ENCODE peak calls at places on chromosomes 1 and 21, in four cellular contexts. One of them, this sample, is unnamed.

GRCh38 chr1:231421971-231422797 is at the start of gene EGLN1:
- DNase-seq in cardiac muscle cell: peak
- DNase-seq in memory B cell: peak
- DNase-seq in RCC 7860: peak
- DNase-seq in this sample: peak

GRCh38 chr1:95582191-95582590 is 348.2 kb downstream of the RWDD3 start:
- DNase-seq in cardiac muscle cell: no peak
- DNase-seq in memory B cell: no peak
- DNase-seq in RCC 7860: no peak
- DNase-seq in this sample: no peak

GRCh38 chr1:30638811-30639210 is 84.6 kb downstream of the MATN1 start:
- DNase-seq in cardiac muscle cell: no peak
- DNase-seq in memory B cell: no peak
- DNase-seq in RCC 7860: no peak
- DNase-seq in this sample: no peak

GRCh38 chr21:35343046-35343816 is 294.1 kb upstream of the RUNX1 start:
- DNase-seq in cardiac muscle cell: no peak
- DNase-seq in memory B cell: no peak
- DNase-seq in RCC 7860: no peak
- DNase-seq in this sample: no peak

GRCh38 chr1:1374068-1374860 is 743 bp downstream of the AURKAIP1 start:
- DNase-seq in cardiac muscle cell: no peak
- DNase-seq in memory B cell: peak
- DNase-seq in RCC 7860: no peak
- DNase-seq in this sample: no peak

GRCh38 chr1:22447581-22448215 is 4.0 kb upstream of the ZBTB40 start:
- DNase-seq in cardiac muscle cell: peak
- DNase-seq in memory B cell: no peak
- DNase-seq in RCC 7860: peak
- DNase-seq in this sample: peak

GRCh38 chr1:14017531-14017961 is 317.6 kb downstream of the PRDM2 start:
- DNase-seq in cardiac muscle cell: no peak
- DNase-seq in memory B cell: no peak
- DNase-seq in RCC 7860: no peak
- DNase-seq in this sample: no peak

GRCh38 chr1:169594391-169594790 is 8.1 kb upstream of the F5 start:
- DNase-seq in cardiac muscle cell: no peak
- DNase-seq in memory B cell: no peak
- DNase-seq in RCC 7860: no peak
- DNase-seq in this sample: no peak

GRCh38 chr1:9065213-9065751 is 4.2 kb downstream of the SLC2A5 start:
- DNase-seq in cardiac muscle cell: peak
- DNase-seq in memory B cell: no peak
- DNase-seq in RCC 7860: no peak
- DNase-seq in this sample: no peak

GRCh38 chr1:11826946-11827345 is 20.6 kb downstream of the NPPA start:
- DNase-seq in cardiac muscle cell: no peak
- DNase-seq in memory B cell: no peak
- DNase-seq in RCC 7860: no peak
- DNase-seq in this sample: no peak

GRCh38 chr1:205226868-205227583 is 720 bp upstream of the TMCC2 start:
- DNase-seq in cardiac muscle cell: no peak
- DNase-seq in memory B cell: no peak
- DNase-seq in RCC 7860: peak
- DNase-seq in this sample: no peak

GRCh38 chr1:159009704-159010361 is at the start of gene IFI16:
- DNase-seq in cardiac muscle cell: no peak
- DNase-seq in memory B cell: no peak
- DNase-seq in RCC 7860: peak
- DNase-seq in this sample: no peak

GRCh38 chr1:54490361-54491248 is 57.4 kb upstream of the ACOT11 start:
- DNase-seq in cardiac muscle cell: peak
- DNase-seq in memory B cell: no peak
- DNase-seq in RCC 7860: no peak
- DNase-seq in this sample: no peak

GRCh38 chr1:45221716-45222115 is 15.3 kb upstream of the ZSWIM5 start:
- DNase-seq in cardiac muscle cell: no peak
- DNase-seq in memory B cell: no peak
- DNase-seq in RCC 7860: no peak
- DNase-seq in this sample: no peak

GRCh38 chr1:151619489-151620093 is 7.7 kb downstream of the SNX27 start:
- DNase-seq in cardiac muscle cell: no peak
- DNase-seq in memory B cell: no peak
- DNase-seq in RCC 7860: no peak
- DNase-seq in this sample: no peak

GRCh38 chr1:115469703-115470476 is 131.8 kb upstream of the NGF start:
- DNase-seq in cardiac muscle cell: peak
- DNase-seq in memory B cell: no peak
- DNase-seq in RCC 7860: peak
- DNase-seq in this sample: peak

GRCh38 chr1:51569284-51570062 is 47.4 kb upstream of the OSBPL9 start:
- DNase-seq in cardiac muscle cell: no peak
- DNase-seq in memory B cell: peak
- DNase-seq in RCC 7860: peak
- DNase-seq in this sample: no peak

GRCh38 chr1:25802915-25803314 is 2.9 kb downstream of the SELENON start:
- DNase-seq in cardiac muscle cell: no peak
- DNase-seq in memory B cell: no peak
- DNase-seq in RCC 7860: no peak
- DNase-seq in this sample: no peak

GRCh38 chr1:212186427-212187207 is 98.6 kb upstream of the PPP2R5A start:
- DNase-seq in cardiac muscle cell: no peak
- DNase-seq in memory B cell: peak
- DNase-seq in RCC 7860: no peak
- DNase-seq in this sample: peak

GRCh38 chr1:21069549-21069948 is 107.1 kb downstream of the EIF4G3 start:
- DNase-seq in cardiac muscle cell: no peak
- DNase-seq in memory B cell: no peak
- DNase-seq in RCC 7860: no peak
- DNase-seq in this sample: no peak

GRCh38 chr1:59401581-59401980 is 104.7 kb downstream of the FGGY start:
- DNase-seq in cardiac muscle cell: no peak
- DNase-seq in memory B cell: no peak
- DNase-seq in RCC 7860: no peak
- DNase-seq in this sample: no peak

GRCh38 chr21:34544032-34544496 is 32.1 kb upstream of the KCNE1 start:
- DNase-seq in cardiac muscle cell: peak
- DNase-seq in memory B cell: no peak
- DNase-seq in RCC 7860: peak
- DNase-seq in this sample: no peak

GRCh38 chr1:116290920-116291465 is 82.1 kb upstream of the ATP1A1 start:
- DNase-seq in cardiac muscle cell: no peak
- DNase-seq in memory B cell: no peak
- DNase-seq in RCC 7860: no peak
- DNase-seq in this sample: no peak

GRCh38 chr21:42424848-42425602 is 21.3 kb downstream of the UBASH3A start:
- DNase-seq in cardiac muscle cell: no peak
- DNase-seq in memory B cell: no peak
- DNase-seq in RCC 7860: no peak
- DNase-seq in this sample: no peak

GRCh38 chr1:95793893-95794292 is 559.9 kb downstream of the RWDD3 start:
- DNase-seq in cardiac muscle cell: peak
- DNase-seq in memory B cell: no peak
- DNase-seq in RCC 7860: no peak
- DNase-seq in this sample: no peak

GRCh38 chr1:4513326-4514114 is 140.9 kb upstream of the AJAP1 start:
- DNase-seq in cardiac muscle cell: no peak
- DNase-seq in memory B cell: no peak
- DNase-seq in RCC 7860: no peak
- DNase-seq in this sample: no peak

GRCh38 chr1:151831605-151832004 is at the start of gene RORC:
- DNase-seq in cardiac muscle cell: no peak
- DNase-seq in memory B cell: no peak
- DNase-seq in RCC 7860: no peak
- DNase-seq in this sample: peak

GRCh38 chr1:175185918-175186317 is 6.7 kb downstream of the KIAA0040 start:
- DNase-seq in cardiac muscle cell: no peak
- DNase-seq in memory B cell: no peak
- DNase-seq in RCC 7860: no peak
- DNase-seq in this sample: no peak

GRCh38 chr1:8284167-8284566 is 33.7 kb upstream of the SLC45A1 start:
- DNase-seq in cardiac muscle cell: no peak
- DNase-seq in memory B cell: no peak
- DNase-seq in RCC 7860: peak
- DNase-seq in this sample: no peak

GRCh38 chr1:75855010-75855409 is 58.3 kb downstream of the MSH4 start:
- DNase-seq in cardiac muscle cell: no peak
- DNase-seq in memory B cell: no peak
- DNase-seq in RCC 7860: no peak
- DNase-seq in this sample: no peak

GRCh38 chr21:19245188-19245580 is 841.6 kb upstream of the TMPRSS15 start:
- DNase-seq in cardiac muscle cell: no peak
- DNase-seq in memory B cell: no peak
- DNase-seq in RCC 7860: no peak
- DNase-seq in this sample: no peak

GRCh38 chr1:29812397-29813135 is 576.2 kb downstream of the PTPRU start:
- DNase-seq in cardiac muscle cell: no peak
- DNase-seq in memory B cell: no peak
- DNase-seq in RCC 7860: no peak
- DNase-seq in this sample: no peak

GRCh38 chr1:21117159-21117953 is 59.3 kb downstream of the EIF4G3 start:
- DNase-seq in cardiac muscle cell: no peak
- DNase-seq in memory B cell: no peak
- DNase-seq in RCC 7860: no peak
- DNase-seq in this sample: no peak

GRCh38 chr1:152519876-152520275 is 5.6 kb downstream of the CRCT1 start:
- DNase-seq in cardiac muscle cell: no peak
- DNase-seq in memory B cell: no peak
- DNase-seq in RCC 7860: no peak
- DNase-seq in this sample: no peak

GRCh38 chr1:199002670-199003069 is 363.8 kb downstream of the PTPRC start:
- DNase-seq in cardiac muscle cell: no peak
- DNase-seq in memory B cell: no peak
- DNase-seq in RCC 7860: no peak
- DNase-seq in this sample: no peak